ENCODE peak calls at places on chromosomes 7 and 10, in four cellular contexts. One of them, this sample, is unnamed.

GRCh38 chr7:142811154-142811737 is 40.5 kb downstream of the PRSS2 start:
- DNase-seq in T-helper 9 cell: no peak
- DNase-seq in H7: peak
- DNase-seq in stimulated activated CD4-positive, alpha-beta T cell treated with anti-CD3 and anti-CD28 coated beads, Interleukin-4, amount 100 ng/mL, for 4 hours: no peak
- DNase-seq in this sample: no peak

GRCh38 chr10:72740526-72740925 is 48.6 kb downstream of the MCU start:
- DNase-seq in T-helper 9 cell: no peak
- DNase-seq in H7: peak
- DNase-seq in stimulated activated CD4-positive, alpha-beta T cell treated with anti-CD3 and anti-CD28 coated beads, Interleukin-4, amount 100 ng/mL, for 4 hours: no peak
- DNase-seq in this sample: no peak

GRCh38 chr10:113585949-113586348 is 33.1 kb downstream of the HABP2 start:
- DNase-seq in T-helper 9 cell: no peak
- DNase-seq in H7: no peak
- DNase-seq in stimulated activated CD4-positive, alpha-beta T cell treated with anti-CD3 and anti-CD28 coated beads, Interleukin-4, amount 100 ng/mL, for 4 hours: no peak
- DNase-seq in this sample: no peak

GRCh38 chr10:79437111-79437814 is 8.2 kb downstream of the ZCCHC24 start:
- DNase-seq in T-helper 9 cell: no peak
- DNase-seq in H7: peak
- DNase-seq in stimulated activated CD4-positive, alpha-beta T cell treated with anti-CD3 and anti-CD28 coated beads, Interleukin-4, amount 100 ng/mL, for 4 hours: no peak
- DNase-seq in this sample: no peak

GRCh38 chr7:105830405-105831218 is 45.8 kb downstream of the ATXN7L1 start:
- DNase-seq in T-helper 9 cell: no peak
- DNase-seq in H7: no peak
- DNase-seq in stimulated activated CD4-positive, alpha-beta T cell treated with anti-CD3 and anti-CD28 coated beads, Interleukin-4, amount 100 ng/mL, for 4 hours: no peak
- DNase-seq in this sample: no peak

GRCh38 chr10:63866747-63867140 is 345.5 kb downstream of the REEP3 start:
- DNase-seq in T-helper 9 cell: no peak
- DNase-seq in H7: no peak
- DNase-seq in stimulated activated CD4-positive, alpha-beta T cell treated with anti-CD3 and anti-CD28 coated beads, Interleukin-4, amount 100 ng/mL, for 4 hours: no peak
- DNase-seq in this sample: no peak

GRCh38 chr7:44066494-44067063 is 1.2 kb upstream of the PGAM2 start:
- DNase-seq in T-helper 9 cell: no peak
- DNase-seq in H7: peak
- DNase-seq in stimulated activated CD4-positive, alpha-beta T cell treated with anti-CD3 and anti-CD28 coated beads, Interleukin-4, amount 100 ng/mL, for 4 hours: no peak
- DNase-seq in this sample: no peak

GRCh38 chr10:97333601-97334369 is 744 bp downstream of the FRAT2 start:
- DNase-seq in T-helper 9 cell: peak
- DNase-seq in H7: peak
- DNase-seq in stimulated activated CD4-positive, alpha-beta T cell treated with anti-CD3 and anti-CD28 coated beads, Interleukin-4, amount 100 ng/mL, for 4 hours: no peak
- DNase-seq in this sample: no peak

GRCh38 chr7:30804078-30804661 is 33.0 kb downstream of the MINDY4 start:
- DNase-seq in T-helper 9 cell: no peak
- DNase-seq in H7: no peak
- DNase-seq in stimulated activated CD4-positive, alpha-beta T cell treated with anti-CD3 and anti-CD28 coated beads, Interleukin-4, amount 100 ng/mL, for 4 hours: no peak
- DNase-seq in this sample: no peak

This sample was measured in activated T-cell treated with anti-CD3 and anti-CD28 coated beads for 4 hours.